ENCODE peak calls at places on chromosomes 13 and 19, in five cellular contexts. W is AG09309, N is osteocyte, H is fibroblast of pulmonary artery, U is activated B cell treated with CpG ODN at 0.5 μM for 24 hours. J is an unnamed sample.

GRCh38 chr19:10915511-10916091 is 12.8 kb downstream of the YIPF2 start:
- DNase-seq in U (no peak), W (peak; percentile 63), N (no peak), H (peak; percentile 66), J (no peak)

GRCh38 chr13:32031815-32032345 is 306 bp downstream of the FRY start:
- DNase-seq in U (no peak), W (no peak), H (no peak), N (no peak), J (no peak)

GRCh38 chr13:67651908-67652307 is 421.8 kb upstream of the PCDH9 start:
- DNase-seq in U (no peak), H (no peak), W (no peak), N (no peak), J (no peak)

GRCh38 chr19:42178791-42179500 is 38.5 kb downstream of the DEDD2 start:
- DNase-seq in N (no peak), H (no peak), U (no peak), W (no peak), J (peak; percentile 31)

GRCh38 chr19:7870571-7871279 is 3.5 kb downstream of the PRR36 start:
- DNase-seq in N (no peak), U (no peak), W (no peak), H (peak; percentile 36), J (no peak)

GRCh38 chr19:2613507-2614295 is 88.8 kb downstream of the GNG7 start:
- DNase-seq in N (no peak), U (peak; percentile 61), H (peak; percentile 51), W (no peak), J (peak; percentile 45)

GRCh38 chr19:33503791-33504444 is 17.7 kb downstream of the PEPD start:
- DNase-seq in H (no peak), W (no peak), U (no peak), N (no peak), J (no peak)

GRCh38 chr19:290539-291521 is at the start of gene PLPP2:
- DNase-seq in N (no peak), W (no peak), H (peak; percentile 30), U (no peak), J (no peak)

GRCh38 chr13:82674546-82674945 is 1207.7 kb downstream of the SLITRK1 start:
- DNase-seq in H (no peak), U (no peak), W (no peak), N (no peak), J (no peak)

GRCh38 chr19:46913198-46913851 is 52.5 kb downstream of the ARHGAP35 start:
- DNase-seq in H (no peak), N (no peak), W (no peak), U (no peak), J (no peak)

GRCh38 chr19:44696939-44697669 is 1.8 kb upstream of the CEACAM16 start:
- DNase-seq in N (no peak), U (no peak), W (no peak), H (no peak), J (no peak)

GRCh38 chr19:35885909-35886308 is 14.4 kb downstream of the NFKBID start:
- DNase-seq in U (no peak), W (no peak), N (no peak), H (no peak), J (no peak)
- TF ChIP-seq CTCF in U (no peak), W (no peak), N (no peak), H (no peak), J (no peak)

GRCh38 chr13:27975579-27976361 is 6.7 kb upstream of the CDX2 start:
- DNase-seq in H (no peak), N (peak; percentile 75), W (no peak), U (no peak), J (no peak)

GRCh38 chr13:27979001-27979643 is 9.4 kb downstream of the URAD start:
- DNase-seq in U (no peak), N (no peak), W (no peak), H (no peak), J (no peak)

GRCh38 chr13:27976362-27977177 is 7.5 kb upstream of the CDX2 start:
- DNase-seq in U (no peak), N (peak; percentile 70), W (no peak), H (no peak), J (no peak)

GRCh38 chr13:27978301-27978968 is 9.3 kb upstream of the CDX2 start:
- DNase-seq in W (no peak), N (no peak), H (no peak), U (no peak), J (no peak)

DNA sequence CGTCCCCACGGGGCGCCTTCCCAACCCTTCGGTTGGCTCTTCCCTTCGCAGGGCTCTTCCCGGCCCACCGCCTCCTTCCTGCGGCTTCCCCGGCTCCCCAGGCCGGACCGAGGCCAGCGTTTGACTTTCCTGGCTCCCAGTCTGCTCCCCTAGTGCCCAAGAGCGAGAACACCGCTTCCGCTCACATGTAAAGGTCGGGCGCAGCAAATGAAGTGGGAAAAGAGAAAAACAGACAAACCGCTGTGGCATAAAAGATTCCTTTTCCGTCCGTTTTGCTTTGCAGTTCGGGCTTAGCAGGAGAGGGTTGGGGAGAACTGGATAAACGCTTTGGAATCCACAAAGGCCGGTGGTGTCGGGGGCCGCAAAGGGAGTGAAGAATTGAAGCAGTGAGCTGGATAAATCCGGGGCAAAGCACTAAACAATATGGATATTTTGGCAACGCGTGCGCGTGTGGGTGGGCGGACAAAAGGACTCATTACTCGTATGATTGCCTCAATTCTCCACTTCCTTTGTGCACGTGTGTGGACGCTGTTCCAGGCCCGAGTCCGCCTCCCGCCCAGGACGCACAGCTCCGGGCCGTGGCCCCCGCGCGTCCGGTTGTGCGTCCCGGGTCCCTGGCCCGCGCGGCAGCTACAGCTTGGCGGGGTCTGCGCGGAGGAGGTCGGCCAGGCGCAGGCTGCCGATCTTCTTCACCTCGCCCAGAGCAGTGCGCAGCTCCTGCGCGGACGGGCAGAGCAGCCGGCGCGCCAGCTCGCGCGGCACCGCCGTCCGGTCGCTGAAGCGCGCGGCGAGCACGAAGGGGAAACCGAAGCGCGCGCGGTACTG is 8.6 kb upstream of the CDX2 start:
- DNase-seq in W (no peak), H (peak; percentile 13), N (no peak), U (no peak), J (no peak)
- TF ChIP-seq CTCF in W (no peak), H (no peak), N (no peak), U (no peak), J (no peak)

DNA sequence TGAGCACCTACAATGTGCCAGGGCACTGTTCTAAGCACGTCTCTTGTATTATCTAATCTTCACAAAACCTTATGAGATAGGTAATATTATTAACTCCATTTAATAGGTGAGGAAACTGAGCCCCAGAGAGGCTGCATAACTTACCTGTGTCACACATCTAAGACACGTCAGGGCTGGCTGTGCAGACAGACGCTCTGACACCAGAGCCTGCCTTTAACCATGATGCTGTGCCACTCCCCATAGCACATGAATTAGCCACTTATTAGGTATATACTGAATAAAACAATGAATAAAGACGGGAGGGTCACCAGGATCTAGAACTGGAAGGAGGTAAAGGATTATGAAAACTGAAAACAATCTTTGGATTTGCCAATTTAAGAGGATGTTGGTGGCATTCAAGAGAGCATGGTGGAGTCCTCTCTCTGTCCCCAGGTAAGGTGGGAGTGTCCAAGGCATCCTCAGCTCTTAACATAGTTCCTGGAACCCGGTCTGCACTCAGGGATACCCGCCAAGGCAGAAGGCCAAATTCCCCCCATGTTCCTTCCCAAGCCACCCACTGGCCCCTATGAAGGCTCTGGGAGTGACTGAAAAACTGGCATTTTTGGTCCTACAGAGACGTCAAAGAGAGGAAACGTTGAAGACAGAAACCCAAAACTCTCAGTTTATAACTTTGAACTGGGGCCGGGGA is 479.7 kb downstream of the FOXO1 start:
- DNase-seq in H (no peak), N (no peak), W (no peak), U (no peak), J (no peak)
- TF ChIP-seq CTCF in H (no peak), N (no peak), W (no peak), U (no peak), J (no peak)

GRCh38 chr13:113123226-113124150 is 889 bp downstream of the F10 start:
- DNase-seq in H (no peak), U (peak; percentile 2), N (peak; percentile 75), W (no peak), J (no peak)
- TF ChIP-seq CTCF in H (peak; percentile 25), U (no peak), N (no peak), W (peak; percentile 19), J (peak; percentile 25)